ENCODE peak calls at places on chromosomes 7 and 10, in eight cellular contexts. I is suprapubic skin, E is ovary, O is tibial nerve, X is sigmoid colon, U is K562, R is H1, L is A549. N is an unnamed sample. For H3K9me3, the result is how much of the 10 kb centered on the place peaks cover.

GRCh38 chr10:28914721-28915120 is 237.4 kb downstream of the BAMBI start:
- DNase-seq in U (no peak), E (no peak), X (no peak), R (no peak), I (no peak), O (no peak), L (peak), N (no peak)

GRCh38 chr10:129707406-129708388 is 240.7 kb downstream of the MGMT start:
- DNase-seq in L (no peak), U (no peak), O (no peak), R (no peak), E (no peak), I (no peak), X (no peak), N (no peak)

GRCh38 chr7:132793474-132793873 is 217.2 kb upstream of the PLXNA4 start:
- DNase-seq in U (no peak), O (no peak), L (no peak), X (no peak), R (no peak), E (no peak), I (no peak), N (no peak)

GRCh38 chr7:73707045-73707631 is 12.3 kb downstream of the STX1A start:
- DNase-seq in R (no peak), I (no peak), L (peak), O (no peak), X (no peak), E (peak), U (no peak), N (peak)

GRCh38 chr7:155931386-155932085 is 119.3 kb upstream of the SHH start:
- DNase-seq in U (no peak), I (no peak), O (no peak), R (no peak), L (no peak), X (peak), E (no peak), N (no peak)

GRCh38 chr10:129870926-129871660 is 93.0 kb downstream of the EBF3 start:
- DNase-seq in L (no peak), O (peak), E (no peak), X (no peak), I (no peak), R (no peak), U (no peak), N (no peak)

GRCh38 chr7:36607741-36608140 is 116.6 kb downstream of the AOAH start:
- DNase-seq in X (no peak), U (no peak), I (no peak), O (no peak), R (no peak), L (no peak), E (no peak), N (peak)

GRCh38 chr7:43394441-43395130 is 188.3 kb upstream of the STK17A start:
- DNase-seq in R (no peak), O (no peak), I (no peak), E (no peak), U (no peak), X (no peak), L (no peak), N (no peak)

DNA sequence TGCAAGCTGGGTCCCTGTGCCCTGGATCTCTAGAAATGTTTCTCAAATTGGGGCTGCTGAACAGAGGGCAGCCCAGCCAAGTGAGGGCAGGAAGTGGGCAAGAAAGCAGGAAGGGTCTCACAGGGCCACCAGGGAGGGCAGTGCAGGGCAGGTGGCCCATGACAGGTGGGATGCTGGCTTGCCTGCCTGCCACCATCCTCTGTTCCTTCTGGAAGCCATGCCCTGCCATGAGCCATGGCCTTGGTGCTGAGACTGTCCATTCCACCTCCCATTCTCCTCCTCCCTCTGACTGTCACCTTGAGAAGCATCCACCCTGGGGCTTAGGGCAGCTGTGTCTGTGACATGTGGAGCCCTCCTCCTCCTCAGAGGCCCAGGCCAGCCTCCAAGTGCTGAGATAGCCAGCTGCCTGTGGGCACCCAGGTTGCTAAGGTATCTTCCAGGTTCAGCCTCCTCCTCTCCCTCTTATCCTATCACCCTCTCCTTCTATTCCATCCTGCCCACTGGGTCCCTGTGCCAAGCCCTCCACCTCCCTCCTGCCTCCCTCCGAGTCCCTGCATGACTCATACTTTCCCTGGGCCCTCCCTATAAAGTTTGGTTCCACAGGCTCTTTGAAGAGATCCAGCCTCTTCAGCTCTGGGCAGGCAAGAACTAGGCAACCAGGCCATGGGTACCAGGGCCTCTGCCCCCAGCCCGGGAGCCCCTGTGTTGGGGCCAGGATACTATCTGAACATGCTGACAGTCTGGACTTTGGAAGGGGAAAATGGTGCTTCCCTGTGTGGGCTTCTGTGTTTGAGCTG is 1.3 kb downstream of the VSIR start:
- DNase-seq in I (no peak), O (peak), U (peak), E (peak), L (peak), R (no peak), X (peak), N (peak)
- TF ChIP-seq POLR2A in I (peak), O (peak), U (no peak), E (peak), L (no peak), R (no peak), X (peak), N (peak)

DNA sequence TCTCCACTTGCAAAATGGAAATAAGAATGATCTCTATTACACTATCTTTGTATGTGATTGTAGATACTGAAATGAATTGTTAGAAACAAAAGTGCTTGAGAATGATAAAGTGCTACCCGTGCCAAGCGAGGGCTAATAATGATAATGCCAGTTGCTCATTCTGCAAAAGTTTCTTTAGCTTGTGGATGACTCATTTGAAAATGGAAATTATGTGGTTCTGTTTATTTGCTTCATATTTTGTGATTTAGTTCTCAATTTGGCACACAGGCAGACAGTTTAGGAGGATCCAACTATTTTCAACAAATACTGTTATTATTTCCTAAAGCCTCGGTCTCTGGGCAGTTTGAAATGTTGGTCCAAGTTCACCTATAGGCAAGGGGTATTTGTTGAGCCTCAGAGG is 285.2 kb upstream of the HABP2 start:
- DNase-seq in I (no peak), L (no peak), X (no peak), U (no peak), O (no peak), E (no peak), R (no peak), N (no peak)
- TF ChIP-seq EP300 in I (no peak), L (no peak), X (no peak), U (no peak), O (no peak), E (no peak), R (no peak), N (no peak)

GRCh38 chr10:5168897-5169296 is 16.1 kb downstream of the AKR1C8 start:
- DNase-seq in E (no peak), R (no peak), O (no peak), I (no peak), X (no peak), L (no peak), U (no peak), N (no peak)

GRCh38 chr10:5163487-5163886 is 21.5 kb downstream of the AKR1C8 start:
- DNase-seq in U (no peak), O (no peak), L (no peak), X (no peak), I (no peak), E (no peak), R (no peak), N (no peak)

DNA sequence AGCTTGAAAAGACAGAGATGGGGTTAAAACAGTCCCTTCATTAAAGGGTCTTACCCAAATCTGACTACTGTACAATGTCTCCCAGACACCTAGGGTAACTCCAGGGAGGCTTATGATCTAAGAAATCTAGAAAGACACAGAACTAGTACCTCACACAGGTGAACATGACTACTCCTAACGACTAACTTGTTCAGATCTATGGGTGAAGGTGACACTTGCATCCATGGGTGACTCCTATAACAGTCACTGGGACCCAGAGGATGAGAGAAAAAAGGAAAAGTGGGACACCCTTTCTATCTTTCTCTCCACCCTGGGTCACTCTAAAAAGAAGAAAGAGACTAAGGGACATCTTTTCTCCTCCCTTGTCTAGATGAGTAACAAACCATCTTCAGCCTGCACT is 19.2 kb downstream of the AKR1C8 start:
- DNase-seq in X (no peak), O (no peak), U (peak), I (no peak), L (peak), R (no peak), E (no peak), N (no peak)
- H3K9me3 ChIP-seq in X (under half), O (under half), U (under half), I (under half), L (half or more), R (under half), E (under half), N (under half)

GRCh38 chr10:103775786-103776185 is 79.6 kb downstream of the SH3PXD2A start:
- DNase-seq in O (no peak), R (no peak), X (no peak), E (no peak), L (no peak), U (no peak), I (no peak), N (no peak)

GRCh38 chr10:103768345-103768744 is 87.0 kb downstream of the SH3PXD2A start:
- DNase-seq in X (no peak), L (no peak), I (no peak), O (no peak), U (no peak), R (no peak), E (no peak), N (no peak)

GRCh38 chr10:103769176-103769575 is 86.2 kb downstream of the SH3PXD2A start:
- DNase-seq in E (no peak), I (no peak), O (no peak), U (no peak), X (no peak), L (no peak), R (no peak), N (no peak)

GRCh38 chr10:103770139-103770538 is 85.2 kb downstream of the SH3PXD2A start:
- DNase-seq in I (no peak), U (no peak), X (no peak), R (no peak), L (no peak), O (no peak), E (no peak), N (no peak)

GRCh38 chr10:103772096-103772845 is 83.1 kb downstream of the SH3PXD2A start:
- DNase-seq in X (peak), E (peak), U (peak), O (peak), I (peak), R (peak), L (peak), N (peak)
- TF ChIP-seq POLR2A in X (no peak), E (no peak), U (peak), O (no peak), I (no peak), R (peak), L (no peak), N (peak)

GRCh38 chr10:79414714-79415113 is 30.7 kb downstream of the ZCCHC24 start:
- DNase-seq in L (no peak), U (no peak), R (no peak), I (no peak), E (no peak), O (no peak), X (no peak), N (no peak)
- TF ChIP-seq EP300 in L (no peak), U (no peak), R (no peak), I (no peak), E (no peak), O (no peak), X (no peak), N (no peak)

DNA sequence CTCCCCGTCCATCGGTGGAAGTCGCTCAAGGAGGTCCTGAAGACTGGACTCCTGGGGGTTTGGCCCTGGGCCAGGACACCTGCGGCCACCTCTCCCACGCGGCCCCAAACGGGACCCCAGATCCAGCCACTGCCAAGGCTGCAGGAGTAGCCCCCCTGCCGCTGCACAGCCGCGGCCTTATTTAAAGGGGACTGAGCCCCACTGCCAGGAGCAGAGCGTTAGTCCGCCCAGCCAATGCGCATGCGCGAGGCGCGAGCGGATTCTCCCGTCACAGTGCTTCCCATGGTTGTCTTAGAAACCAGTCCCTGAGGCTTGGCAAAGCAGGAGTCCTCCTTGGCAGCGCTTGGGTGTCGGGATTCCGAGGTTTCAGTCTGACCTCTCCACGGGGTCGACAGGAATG is 320.0 kb downstream of the ZNF716 start:
- DNase-seq in E (no peak), X (no peak), L (no peak), R (no peak), O (no peak), I (no peak), U (no peak), N (no peak)
- H3K9me3 ChIP-seq in E (under half), X (under half), L (under half), R (under half), O (under half), I (under half), U (under half), N (under half)

GRCh38 chr7:81684513-81685262 is 85.2 kb downstream of the HGF start:
- DNase-seq in O (peak), X (peak), I (peak), L (peak), E (peak), U (no peak), R (no peak), N (peak)
- TF ChIP-seq POLR2A in O (no peak), X (no peak), I (no peak), L (no peak), E (no peak), U (no peak), R (no peak), N (no peak)

GRCh38 chr10:95097805-95098204 is 28.5 kb upstream of the CYP2C8 start:
- DNase-seq in X (no peak), U (no peak), O (no peak), I (no peak), R (no peak), L (no peak), E (no peak), N (no peak)

DNA sequence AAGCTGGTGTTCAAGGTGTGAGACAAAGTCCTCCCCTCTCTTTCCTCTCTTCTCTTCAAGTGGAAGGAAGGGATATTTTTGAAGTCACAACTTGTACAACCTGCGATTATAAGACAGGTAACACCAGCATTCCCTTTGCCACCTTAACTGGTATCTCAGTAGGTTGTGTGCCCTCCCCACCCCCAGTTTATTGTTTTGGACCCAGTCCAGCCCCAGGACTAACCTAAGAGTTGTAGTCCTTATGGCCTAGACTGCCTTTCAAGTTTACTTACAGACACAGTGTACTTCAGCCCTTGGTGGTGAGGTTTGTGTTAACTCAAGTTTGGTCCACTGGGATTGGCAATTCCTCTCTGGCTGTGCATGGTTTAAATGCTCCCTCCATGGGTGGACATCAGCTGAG is 26.8 kb upstream of the CYP2C8 start:
- DNase-seq in R (no peak), I (no peak), E (no peak), X (no peak), U (no peak), L (no peak), O (no peak), N (no peak)
- TF ChIP-seq EP300 in R (no peak), I (no peak), E (no peak), X (no peak), U (no peak), L (no peak), O (no peak), N (no peak)

DNA sequence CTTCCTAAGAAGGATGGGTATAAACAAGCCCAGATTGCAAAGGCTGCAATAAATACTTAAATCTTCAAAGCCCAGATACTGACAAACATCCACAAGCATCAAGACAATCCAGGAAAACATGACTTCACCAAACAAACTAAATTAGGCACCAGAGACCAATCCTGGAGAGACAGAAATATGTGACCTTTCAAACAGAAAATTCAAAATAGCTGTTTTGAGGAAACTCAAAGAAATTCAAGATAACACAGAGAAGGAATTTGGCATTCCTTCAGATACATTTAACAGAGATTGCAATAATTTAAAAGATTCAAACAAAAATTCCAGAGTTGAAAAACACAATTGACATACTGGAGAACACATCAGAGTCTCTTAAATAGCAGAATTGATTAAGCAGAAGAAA is 23.0 kb downstream of the GSDME start:
- DNase-seq in I (no peak), X (no peak), E (no peak), L (no peak), O (no peak), R (no peak), U (no peak), N (no peak)
- H3K9me3 ChIP-seq in I (under half), X (under half), E (under half), L (under half), O (under half), R (under half), U (under half), N (under half)

GRCh38 chr7:91945476-91945875 is 4.8 kb downstream of the AKAP9 start:
- DNase-seq in R (no peak), O (peak), X (no peak), L (peak), I (no peak), U (no peak), E (no peak), N (no peak)

GRCh38 chr7:91941450-91941849 is 788 bp downstream of the AKAP9 start:
- DNase-seq in L (peak), X (no peak), I (no peak), O (peak), E (no peak), U (no peak), R (no peak), N (peak)

GRCh38 chr7:91942312-91942711 is 1.6 kb downstream of the AKAP9 start:
- DNase-seq in U (no peak), I (no peak), E (no peak), X (no peak), O (no peak), L (no peak), R (no peak), N (no peak)

GRCh38 chr7:91940171-91940570 is 491 bp upstream of the AKAP9 start:
- DNase-seq in O (peak), E (peak), X (no peak), I (no peak), R (no peak), U (peak), L (peak), N (no peak)

DNA sequence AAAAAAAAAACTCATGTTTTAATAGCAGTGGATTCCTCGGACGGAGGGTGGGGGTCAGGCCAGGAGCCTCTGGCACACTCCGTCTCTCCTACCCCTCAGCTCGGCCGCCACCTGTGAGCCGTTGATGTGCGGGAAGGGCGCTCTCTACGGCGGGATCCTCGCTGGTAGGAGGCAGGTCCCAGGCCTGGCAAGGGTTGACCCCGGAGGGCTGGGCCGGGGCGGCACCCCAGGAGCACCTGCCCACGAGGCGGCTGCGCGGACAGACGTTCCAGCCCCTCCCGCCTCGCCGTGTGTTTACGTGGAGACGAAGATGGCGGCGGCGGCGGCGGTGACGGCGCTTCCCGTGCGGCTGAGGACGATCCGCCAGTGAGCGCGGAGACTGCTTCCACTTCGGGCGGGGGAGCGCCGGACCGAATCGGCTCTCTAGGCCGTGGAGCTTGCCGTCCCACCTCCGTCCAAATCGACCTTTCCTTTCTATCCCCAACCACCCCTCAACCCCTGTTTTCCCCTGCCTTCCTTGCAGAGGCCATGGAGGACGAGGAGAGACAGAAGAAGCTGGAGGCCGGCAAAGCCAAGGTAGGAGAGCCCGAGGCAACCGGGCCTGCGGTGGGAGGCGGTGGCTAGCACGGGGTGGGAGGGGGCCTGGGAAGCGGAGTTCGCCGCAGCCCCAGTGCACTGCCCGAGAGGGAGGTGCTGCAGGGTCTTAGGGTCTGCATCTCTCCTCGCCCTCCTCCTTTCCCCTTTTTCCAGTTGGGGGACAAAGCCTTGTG is at the start of gene AKAP9:
- DNase-seq in I (peak), X (peak), E (peak), R (peak), L (peak), O (peak), U (peak), N (peak)
- TF ChIP-seq POLR2A in I (peak), X (peak), E (peak), R (peak), L (peak), O (peak), U (peak), N (peak)

N was measured in upper lobe of left lung.